ENCODE peak calls at places on chromosomes 11 and 22, in seven cellular contexts. S, L, F, T, O, V and H are unnamed samples.

GRCh38 chr11:115104851-115105453 is 399.3 kb downstream of the CADM1 start:
- DNase-seq in L (no peak), O (no peak), T (peak), S (no peak), V (no peak), F (no peak), H (no peak)

GRCh38 chr11:12446863-12447262 is 69.5 kb downstream of the PARVA start:
- DNase-seq in F (no peak), O (no peak), S (no peak), T (no peak), V (no peak), L (no peak), H (no peak)

GRCh38 chr11:11025087-11025486 is 167.2 kb upstream of the ZBED5 start:
- DNase-seq in O (no peak), V (no peak), T (no peak), S (no peak), L (no peak), F (peak), H (no peak)

GRCh38 chr22:39967103-39967829 is 7.1 kb downstream of the TMA7B start:
- DNase-seq in L (no peak), T (no peak), S (no peak), V (no peak), O (no peak), F (peak), H (no peak)

GRCh38 chr11:27018902-27019544 is 21.6 kb upstream of the BBOX1 start:
- DNase-seq in L (no peak), O (no peak), V (no peak), T (no peak), S (no peak), F (peak), H (no peak)

GRCh38 chr11:122656073-122656630 is 630 bp downstream of the UBASH3B start:
- DNase-seq in L (no peak), T (no peak), S (no peak), F (peak), O (no peak), V (peak), H (no peak)

GRCh38 chr11:65574963-65575567 is 788 bp upstream of the EHBP1L1 start:
- DNase-seq in F (no peak), V (no peak), S (no peak), T (no peak), L (no peak), O (no peak), H (no peak)

GRCh38 chr11:33515347-33515746 is 185.3 kb downstream of the C11orf91 start:
- DNase-seq in S (no peak), O (no peak), V (no peak), T (no peak), L (no peak), F (peak), H (no peak)

GRCh38 chr22:19873138-19873959 is 18.7 kb upstream of the GNB1L start:
- DNase-seq in T (no peak), S (no peak), V (no peak), L (no peak), F (no peak), O (no peak), H (no peak)

GRCh38 chr11:65427691-65428577 is 5.3 kb downstream of the NEAT1 start:
- DNase-seq in S (no peak), O (no peak), L (no peak), F (peak), T (no peak), V (no peak), H (no peak)

GRCh38 chr22:48091060-48091650 is 1328.7 kb downstream of the TBC1D22A start:
- DNase-seq in L (no peak), T (no peak), O (no peak), F (no peak), V (no peak), S (no peak), H (no peak)

GRCh38 chr11:67303989-67304411 is 670 bp downstream of the SSH3 start:
- DNase-seq in F (no peak), T (no peak), O (no peak), S (no peak), L (no peak), V (no peak), H (no peak)

GRCh38 chr22:37887610-37888378 is 18.3 kb upstream of the MICALL1 start:
- DNase-seq in F (peak), S (no peak), T (no peak), V (peak), O (no peak), L (no peak), H (no peak)

GRCh38 chr22:24054356-24054755 is 43.3 kb downstream of the CABIN1 start:
- DNase-seq in S (no peak), T (no peak), L (no peak), V (no peak), O (no peak), F (peak), H (no peak)

GRCh38 chr11:118618991-118619375 is 11.6 kb downstream of the PHLDB1 start:
- DNase-seq in V (no peak), O (no peak), L (no peak), F (peak), T (no peak), S (no peak), H (no peak)

GRCh38 chr22:24696551-24697001 is 77.9 kb downstream of the PIWIL3 start:
- DNase-seq in S (no peak), T (no peak), V (no peak), L (no peak), F (no peak), O (no peak), H (no peak)

GRCh38 chr22:45105281-45105700 is 58.4 kb upstream of the NUP50 start:
- DNase-seq in V (no peak), S (no peak), O (no peak), F (peak), T (no peak), L (no peak), H (no peak)

GRCh38 chr22:46071451-46072029 is 78.8 kb upstream of the PPARA start:
- DNase-seq in T (no peak), L (peak), F (peak), S (no peak), V (peak), O (no peak), H (no peak)

GRCh38 chr11:81869337-81870065 is 864.2 kb downstream of the FAM181B start:
- DNase-seq in S (peak), V (no peak), F (no peak), T (no peak), O (no peak), L (no peak), H (no peak)

GRCh38 chr22:48936391-48936790 is 891.3 kb downstream of the BRD1 start:
- DNase-seq in F (no peak), O (no peak), S (no peak), T (no peak), V (no peak), L (no peak), H (no peak)

GRCh38 chr11:63838150-63838681 is 694 bp upstream of the MARK2 start:
- DNase-seq in V (no peak), L (no peak), S (no peak), O (peak), F (no peak), T (no peak), H (no peak)

GRCh38 chr11:1180171-1180570 is 22.4 kb downstream of the MUC5AC start:
- DNase-seq in V (no peak), S (no peak), T (no peak), F (no peak), L (no peak), O (no peak), H (no peak)

GRCh38 chr11:129225190-129225589 is 33.1 kb upstream of the ARHGAP32 start:
- DNase-seq in F (peak), L (no peak), S (no peak), V (no peak), T (no peak), O (no peak), H (no peak)

GRCh38 chr11:33941637-33942160 is 49.8 kb upstream of the LMO2 start:
- DNase-seq in S (no peak), O (no peak), F (no peak), L (no peak), T (no peak), V (no peak), H (no peak)